ENCODE peak calls at places on chromosomes 16 and 17, in ten cellular contexts. M is uterus, B is fibroblast of lung, Z is psoas muscle, S is RWPE1, O is AG04450, K is H9, J is dorsolateral prefrontal cortex, F is brain microvascular endothelial cell, H is cardiac muscle cell. C is an unnamed sample.

GRCh38 chr16:8646271-8646670 is 24.8 kb downstream of the METTL22 start:
- DNase-seq in M (no peak), B (no peak), Z (no peak), S (no peak), O (no peak), K (no peak), J (no peak), F (no peak), H (no peak), C (no peak)

GRCh38 chr17:42651392-42651791 is 7.7 kb upstream of the TUBG2 start:
- DNase-seq in M (no peak), B (no peak), Z (no peak), S (no peak), O (no peak), K (no peak), J (no peak), F (no peak), H (no peak), C (no peak)

GRCh38 chr17:61179316-61179715 is 220.3 kb upstream of the TBX2 start:
- DNase-seq in M (no peak), B (no peak), Z (no peak), S (no peak), O (no peak), K (no peak), J (no peak), F (no peak), H (no peak), C (no peak)

GRCh38 chr17:65243838-65244237 is 106.7 kb downstream of the RGS9 start:
- DNase-seq in M (no peak), B (peak; percentile 72), Z (no peak), S (peak; percentile 32), O (no peak), K (peak; percentile 69), J (peak; percentile 54), F (no peak), H (peak; percentile 26), C (no peak)

GRCh38 chr16:75911896-75912295 is 185.6 kb upstream of the CPHXL start:
- DNase-seq in M (no peak), B (no peak), Z (no peak), S (no peak), O (no peak), K (no peak), J (no peak), F (no peak), H (no peak), C (no peak)

GRCh38 chr17:43406676-43407645 is 8.2 kb downstream of the ARL4D start:
- DNase-seq in M (no peak), B (peak; percentile 82), Z (no peak), S (no peak), O (peak; percentile 54), K (peak; percentile 60), J (peak; percentile 84), F (peak; percentile 42), H (peak; percentile 78), C (no peak)

GRCh38 chr17:62652251-62653001 is 25.0 kb downstream of the MRC2 start:
- DNase-seq in M (no peak), B (peak; percentile 86), Z (peak; percentile 84), S (no peak), O (no peak), K (no peak), J (no peak), F (peak; percentile 47), H (peak; percentile 75), C (peak; percentile 87)

GRCh38 chr17:82389379-82389778 is 17.8 kb downstream of the UTS2R start:
- DNase-seq in M (no peak), B (no peak), Z (no peak), S (no peak), O (no peak), K (no peak), J (no peak), F (no peak), H (no peak), C (no peak)

GRCh38 chr17:58789160-58789559 is 33.5 kb downstream of the PPM1E start:
- DNase-seq in M (no peak), B (no peak), Z (no peak), S (no peak), O (no peak), K (no peak), J (no peak), F (no peak), H (no peak), C (no peak)

GRCh38 chr16:35364263-35364662 is 1904.9 kb downstream of the TP53TG3F start:
- DNase-seq in M (no peak), B (no peak), Z (no peak), S (no peak), O (no peak), K (no peak), J (no peak), F (no peak), H (no peak), C (no peak)

GRCh38 chr16:10888320-10888937 is 11.4 kb downstream of the CIITA start:
- DNase-seq in M (no peak), B (no peak), Z (no peak), S (no peak), O (no peak), K (no peak), J (no peak), F (no peak), H (no peak), C (peak; percentile 59)

GRCh38 chr17:39601010-39601597 is 6.6 kb downstream of the NEUROD2 start:
- DNase-seq in M (no peak), B (no peak), Z (no peak), S (no peak), O (no peak), K (peak; percentile 88), J (no peak), F (no peak), H (no peak), C (no peak)
- H3K27ac ChIP-seq in M (no peak overlapping the region), B (no peak overlapping the region), Z (no peak overlapping the region), S (no peak overlapping the region), O (no peak overlapping the region), K (no peak overlapping the region), J (peak overlapping the region; percentile 71), F (no peak overlapping the region), H (no peak overlapping the region), C (no peak overlapping the region)

DNA sequence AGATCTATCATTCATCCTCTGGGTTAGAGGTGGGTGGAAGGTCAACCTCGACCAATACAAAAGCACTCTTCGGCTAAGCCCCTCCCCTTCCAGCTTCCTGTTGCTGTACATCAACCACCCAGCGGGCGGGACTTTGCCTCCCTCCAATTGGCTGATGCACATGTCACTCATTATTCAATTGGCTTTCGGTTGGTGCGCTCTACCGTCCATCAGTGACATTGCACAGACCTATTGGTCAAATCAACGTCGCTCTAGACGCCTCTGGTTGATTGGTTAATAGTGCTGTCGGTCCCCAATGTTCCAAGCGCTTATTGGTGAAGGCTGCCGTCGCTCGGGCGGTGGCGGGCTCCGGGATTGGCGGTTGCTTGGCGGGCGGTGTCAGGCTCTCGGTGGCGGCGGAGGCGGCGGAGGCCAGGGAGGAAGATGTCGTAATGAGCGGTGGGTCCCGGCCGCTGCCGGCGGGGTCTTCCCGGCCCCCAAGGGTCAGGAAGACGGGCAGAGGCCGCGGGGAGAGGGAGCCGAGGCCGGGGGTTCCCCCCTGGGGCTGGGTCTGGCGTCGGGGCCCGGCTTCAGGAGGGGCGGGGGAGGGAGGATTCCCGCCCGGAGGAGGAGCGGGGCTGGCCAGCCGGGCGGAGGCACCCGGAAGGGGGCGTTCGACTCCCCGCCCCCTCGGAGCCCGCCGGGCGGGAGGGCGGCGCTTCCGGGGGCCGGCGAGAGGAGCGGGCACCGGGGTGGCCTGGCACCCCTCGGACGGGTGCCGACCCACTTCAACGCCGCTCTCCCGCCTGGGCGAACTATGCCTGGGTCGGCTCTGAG is at the start of gene SP2:
- DNase-seq in M (peak; percentile 100), B (peak; percentile 100), Z (peak; percentile 99), S (peak; percentile 100), O (peak; percentile 100), K (peak; percentile 100), J (peak; percentile 99), F (peak; percentile 100), H (peak; percentile 100), C (peak; percentile 99)
- TF ChIP-seq CTCF in M (no peak), B (peak; percentile 11), Z (peak; percentile 7), S (no peak), O (no peak), K (peak; percentile 24), J (peak; percentile 24), F (peak; percentile 10), H (no peak), C (no peak)

GRCh38 chr17:52157161-52157560 is 1.4 kb downstream of the CA10 start:
- DNase-seq in M (no peak), B (no peak), Z (peak; percentile 30), S (no peak), O (no peak), K (peak; percentile 48), J (peak; percentile 28), F (no peak), H (no peak), C (no peak)
- H3K27ac ChIP-seq in M (no peak overlapping the region), B (no peak overlapping the region), Z (no peak overlapping the region), S (no peak overlapping the region), O (no peak overlapping the region), K (no peak overlapping the region), J (no peak overlapping the region), F (no peak overlapping the region), H (no peak overlapping the region), C (no peak overlapping the region)

GRCh38 chr16:21663889-21664647 is at the start of gene OTOA:
- DNase-seq in M (no peak), B (no peak), Z (no peak), S (no peak), O (no peak), K (peak; percentile 69), J (no peak), F (no peak), H (peak; percentile 8), C (no peak)

GRCh38 chr16:21666772-21667171 is 3.0 kb downstream of the OTOA start:
- DNase-seq in M (no peak), B (no peak), Z (no peak), S (no peak), O (no peak), K (no peak), J (no peak), F (no peak), H (no peak), C (no peak)

GRCh38 chr16:21667575-21667974 is 3.8 kb downstream of the OTOA start:
- DNase-seq in M (no peak), B (no peak), Z (no peak), S (no peak), O (no peak), K (no peak), J (no peak), F (no peak), H (no peak), C (no peak)

GRCh38 chr16:21659124-21659523 is 4.6 kb upstream of the OTOA start:
- DNase-seq in M (no peak), B (no peak), Z (no peak), S (no peak), O (no peak), K (no peak), J (no peak), F (no peak), H (no peak), C (no peak)

DNA sequence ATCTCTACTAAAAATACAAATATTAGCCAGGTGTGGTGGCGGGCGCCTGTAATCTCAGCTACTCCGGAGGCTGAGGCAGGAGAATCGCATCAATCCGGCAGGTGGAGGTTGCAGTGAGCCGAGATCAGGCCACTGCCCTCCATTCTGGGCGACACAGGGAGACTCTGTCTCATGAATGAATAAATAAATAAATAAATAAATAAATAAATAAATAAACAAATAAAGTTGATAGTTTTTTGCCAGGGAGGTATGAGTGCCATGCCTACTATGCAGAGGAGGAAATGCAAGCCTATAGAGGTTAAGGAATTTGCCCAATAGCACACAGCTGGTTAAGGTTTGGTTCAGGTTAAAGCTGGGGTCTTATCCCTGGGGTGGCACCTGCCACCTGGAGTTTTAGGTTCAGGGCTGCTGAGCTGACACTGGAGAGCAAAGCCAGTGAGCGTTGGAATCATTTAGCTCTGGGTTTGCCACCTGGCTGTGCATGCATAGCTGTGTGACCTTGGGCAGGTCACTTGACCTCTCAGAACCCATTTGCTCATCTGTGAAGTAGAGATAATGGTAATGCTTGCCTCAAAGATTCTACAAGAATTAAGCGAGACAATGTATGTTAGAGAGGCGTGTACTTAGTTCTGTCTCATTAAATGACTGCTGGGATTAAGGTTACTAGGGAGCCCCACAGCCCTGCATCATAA is 1.2 kb downstream of the OTOA start:
- DNase-seq in M (no peak), B (no peak), Z (no peak), S (no peak), O (no peak), K (no peak), J (no peak), F (no peak), H (no peak), C (no peak)
- TF ChIP-seq CTCF in M (no peak), B (no peak), Z (no peak), S (no peak), O (no peak), K (no peak), J (no peak), F (no peak), H (no peak), C (no peak)

C was measured in heart left ventricle.